ENCODE peak calls at places on chromosome 2, in nine cellular contexts. One of them, this sample, is unnamed.

GRCh38 chr2:45315881-45316280 is 295.2 kb downstream of the SRBD1 start:
- DNase-seq in iPS-NIHi11: no peak
- DNase-seq in NCI-H2081: no peak
- DNase-seq in hypothalamus: no peak
- DNase-seq in H9: no peak
- DNase-seq in epithelial cell of esophagus: no peak
- DNase-seq in germinal center: no peak
- DNase-seq in stimulated activated naive CD4-positive, alpha-beta T cell: no peak
- DNase-seq in NCI-H460: no peak
- DNase-seq in this sample: no peak

GRCh38 chr2:167582619-167583018 is 664.8 kb downstream of the STK39 start:
- DNase-seq in iPS-NIHi11: no peak
- DNase-seq in NCI-H2081: no peak
- DNase-seq in hypothalamus: no peak
- DNase-seq in H9: peak
- DNase-seq in epithelial cell of esophagus: no peak
- DNase-seq in germinal center: no peak
- DNase-seq in stimulated activated naive CD4-positive, alpha-beta T cell: no peak
- DNase-seq in NCI-H460: no peak
- DNase-seq in this sample: no peak

GRCh38 chr2:222707689-222708273 is 36.3 kb downstream of the MOGAT1 start:
- DNase-seq in iPS-NIHi11: no peak
- DNase-seq in NCI-H2081: no peak
- DNase-seq in hypothalamus: no peak
- DNase-seq in H9: no peak
- DNase-seq in epithelial cell of esophagus: peak
- DNase-seq in germinal center: no peak
- DNase-seq in stimulated activated naive CD4-positive, alpha-beta T cell: no peak
- DNase-seq in NCI-H460: no peak
- DNase-seq in this sample: no peak

GRCh38 chr2:150937030-150937429 is 324.6 kb downstream of the RBM43 start:
- DNase-seq in iPS-NIHi11: no peak
- DNase-seq in NCI-H2081: no peak
- DNase-seq in hypothalamus: no peak
- DNase-seq in H9: no peak
- DNase-seq in epithelial cell of esophagus: no peak
- DNase-seq in germinal center: no peak
- DNase-seq in stimulated activated naive CD4-positive, alpha-beta T cell: no peak
- DNase-seq in NCI-H460: no peak
- DNase-seq in this sample: no peak

GRCh38 chr2:217645891-217646290 is 356.9 kb downstream of the TNS1 start:
- DNase-seq in iPS-NIHi11: no peak
- DNase-seq in NCI-H2081: no peak
- DNase-seq in hypothalamus: no peak
- DNase-seq in H9: no peak
- DNase-seq in epithelial cell of esophagus: peak
- DNase-seq in germinal center: no peak
- DNase-seq in stimulated activated naive CD4-positive, alpha-beta T cell: no peak
- DNase-seq in NCI-H460: no peak
- DNase-seq in this sample: no peak

GRCh38 chr2:240564571-240565266 is 3.6 kb upstream of the RNPEPL1 start:
- DNase-seq in iPS-NIHi11: no peak
- DNase-seq in NCI-H2081: no peak
- DNase-seq in hypothalamus: no peak
- DNase-seq in H9: peak
- DNase-seq in epithelial cell of esophagus: no peak
- DNase-seq in germinal center: no peak
- DNase-seq in stimulated activated naive CD4-positive, alpha-beta T cell: peak
- DNase-seq in NCI-H460: peak
- DNase-seq in this sample: no peak

GRCh38 chr2:23760746-23761145 is 166.2 kb downstream of the ATAD2B start:
- DNase-seq in iPS-NIHi11: no peak
- DNase-seq in NCI-H2081: peak
- DNase-seq in hypothalamus: no peak
- DNase-seq in H9: no peak
- DNase-seq in epithelial cell of esophagus: peak
- DNase-seq in germinal center: no peak
- DNase-seq in stimulated activated naive CD4-positive, alpha-beta T cell: no peak
- DNase-seq in NCI-H460: peak
- DNase-seq in this sample: no peak

GRCh38 chr2:208047840-208048239 is 22.5 kb upstream of the PLEKHM3 start:
- DNase-seq in iPS-NIHi11: peak
- DNase-seq in NCI-H2081: no peak
- DNase-seq in hypothalamus: no peak
- DNase-seq in H9: peak
- DNase-seq in epithelial cell of esophagus: no peak
- DNase-seq in germinal center: no peak
- DNase-seq in stimulated activated naive CD4-positive, alpha-beta T cell: no peak
- DNase-seq in NCI-H460: no peak
- DNase-seq in this sample: no peak

GRCh38 chr2:147441140-147441539 is 403.7 kb upstream of the ACVR2A start:
- DNase-seq in iPS-NIHi11: no peak
- DNase-seq in NCI-H2081: peak
- DNase-seq in hypothalamus: no peak
- DNase-seq in H9: no peak
- DNase-seq in epithelial cell of esophagus: no peak
- DNase-seq in germinal center: no peak
- DNase-seq in stimulated activated naive CD4-positive, alpha-beta T cell: no peak
- DNase-seq in NCI-H460: no peak
- DNase-seq in this sample: no peak

GRCh38 chr2:37880546-37880945 is 44.5 kb upstream of the RMDN2 start:
- DNase-seq in iPS-NIHi11: no peak
- DNase-seq in NCI-H2081: no peak
- DNase-seq in hypothalamus: no peak
- DNase-seq in H9: no peak
- DNase-seq in epithelial cell of esophagus: no peak
- DNase-seq in germinal center: no peak
- DNase-seq in stimulated activated naive CD4-positive, alpha-beta T cell: no peak
- DNase-seq in NCI-H460: no peak
- DNase-seq in this sample: no peak

GRCh38 chr2:238942941-238943715 is 95.2 kb downstream of the TWIST2 start:
- DNase-seq in iPS-NIHi11: no peak
- DNase-seq in NCI-H2081: no peak
- DNase-seq in hypothalamus: no peak
- DNase-seq in H9: peak
- DNase-seq in epithelial cell of esophagus: no peak
- DNase-seq in germinal center: no peak
- DNase-seq in stimulated activated naive CD4-positive, alpha-beta T cell: no peak
- DNase-seq in NCI-H460: no peak
- DNase-seq in this sample: no peak

GRCh38 chr2:199624958-199625357 is 167.2 kb upstream of the SATB2 start:
- DNase-seq in iPS-NIHi11: peak
- DNase-seq in NCI-H2081: no peak
- DNase-seq in hypothalamus: no peak
- DNase-seq in H9: peak
- DNase-seq in epithelial cell of esophagus: peak
- DNase-seq in germinal center: no peak
- DNase-seq in stimulated activated naive CD4-positive, alpha-beta T cell: no peak
- DNase-seq in NCI-H460: no peak
- DNase-seq in this sample: no peak

GRCh38 chr2:173962036-173962435 is 3.1 kb downstream of the SP3 start:
- DNase-seq in iPS-NIHi11: no peak
- DNase-seq in NCI-H2081: no peak
- DNase-seq in hypothalamus: no peak
- DNase-seq in H9: no peak
- DNase-seq in epithelial cell of esophagus: peak
- DNase-seq in germinal center: no peak
- DNase-seq in stimulated activated naive CD4-positive, alpha-beta T cell: no peak
- DNase-seq in NCI-H460: no peak
- DNase-seq in this sample: no peak

GRCh38 chr2:120774557-120775160 is 39.0 kb downstream of the GLI2 start:
- DNase-seq in iPS-NIHi11: no peak
- DNase-seq in NCI-H2081: no peak
- DNase-seq in hypothalamus: no peak
- DNase-seq in H9: no peak
- DNase-seq in epithelial cell of esophagus: peak
- DNase-seq in germinal center: no peak
- DNase-seq in stimulated activated naive CD4-positive, alpha-beta T cell: no peak
- DNase-seq in NCI-H460: no peak
- DNase-seq in this sample: no peak

GRCh38 chr2:177772529-177772928 is 300.0 kb downstream of the PDE11A start:
- DNase-seq in iPS-NIHi11: no peak
- DNase-seq in NCI-H2081: peak
- DNase-seq in hypothalamus: no peak
- DNase-seq in H9: no peak
- DNase-seq in epithelial cell of esophagus: peak
- DNase-seq in germinal center: peak
- DNase-seq in stimulated activated naive CD4-positive, alpha-beta T cell: peak
- DNase-seq in NCI-H460: no peak
- DNase-seq in this sample: no peak

GRCh38 chr2:39091535-39091934 is 29.3 kb downstream of the SOS1 start:
- DNase-seq in iPS-NIHi11: peak
- DNase-seq in NCI-H2081: no peak
- DNase-seq in hypothalamus: no peak
- DNase-seq in H9: no peak
- DNase-seq in epithelial cell of esophagus: no peak
- DNase-seq in germinal center: no peak
- DNase-seq in stimulated activated naive CD4-positive, alpha-beta T cell: no peak
- DNase-seq in NCI-H460: no peak
- DNase-seq in this sample: no peak

GRCh38 chr2:149004836-149005235 is 33.7 kb upstream of the LYPD6B start:
- DNase-seq in iPS-NIHi11: no peak
- DNase-seq in NCI-H2081: no peak
- DNase-seq in hypothalamus: no peak
- DNase-seq in H9: no peak
- DNase-seq in epithelial cell of esophagus: peak
- DNase-seq in germinal center: no peak
- DNase-seq in stimulated activated naive CD4-positive, alpha-beta T cell: no peak
- DNase-seq in NCI-H460: no peak
- DNase-seq in this sample: no peak

GRCh38 chr2:145764631-145765030 is 1244.7 kb upstream of the ZEB2 start:
- DNase-seq in iPS-NIHi11: no peak
- DNase-seq in NCI-H2081: peak
- DNase-seq in hypothalamus: no peak
- DNase-seq in H9: no peak
- DNase-seq in epithelial cell of esophagus: no peak
- DNase-seq in germinal center: no peak
- DNase-seq in stimulated activated naive CD4-positive, alpha-beta T cell: no peak
- DNase-seq in NCI-H460: no peak
- DNase-seq in this sample: no peak

GRCh38 chr2:69163109-69163508 is 150.1 kb downstream of the ANTXR1 start:
- DNase-seq in iPS-NIHi11: no peak
- DNase-seq in NCI-H2081: no peak
- DNase-seq in hypothalamus: no peak
- DNase-seq in H9: no peak
- DNase-seq in epithelial cell of esophagus: peak
- DNase-seq in germinal center: no peak
- DNase-seq in stimulated activated naive CD4-positive, alpha-beta T cell: no peak
- DNase-seq in NCI-H460: peak
- DNase-seq in this sample: no peak

GRCh38 chr2:73981081-73981968 is 3.4 kb upstream of the TET3 start:
- DNase-seq in iPS-NIHi11: peak
- DNase-seq in NCI-H2081: peak
- DNase-seq in hypothalamus: no peak
- DNase-seq in H9: peak
- DNase-seq in epithelial cell of esophagus: peak
- DNase-seq in germinal center: peak
- DNase-seq in stimulated activated naive CD4-positive, alpha-beta T cell: peak
- DNase-seq in NCI-H460: no peak
- DNase-seq in this sample: no peak

GRCh38 chr2:71833855-71834554 is 313.7 kb downstream of the CYP26B1 start:
- DNase-seq in iPS-NIHi11: no peak
- DNase-seq in NCI-H2081: no peak
- DNase-seq in hypothalamus: no peak
- DNase-seq in H9: peak
- DNase-seq in epithelial cell of esophagus: no peak
- DNase-seq in germinal center: no peak
- DNase-seq in stimulated activated naive CD4-positive, alpha-beta T cell: no peak
- DNase-seq in NCI-H460: no peak
- DNase-seq in this sample: no peak

GRCh38 chr2:205586626-205587025 is 95.7 kb upstream of the NRP2 start:
- DNase-seq in iPS-NIHi11: no peak
- DNase-seq in NCI-H2081: no peak
- DNase-seq in hypothalamus: no peak
- DNase-seq in H9: no peak
- DNase-seq in epithelial cell of esophagus: peak
- DNase-seq in germinal center: no peak
- DNase-seq in stimulated activated naive CD4-positive, alpha-beta T cell: no peak
- DNase-seq in NCI-H460: no peak
- DNase-seq in this sample: no peak

GRCh38 chr2:47070920-47071824 is 83.9 kb downstream of the STPG4 start:
- DNase-seq in iPS-NIHi11: no peak
- DNase-seq in NCI-H2081: no peak
- DNase-seq in hypothalamus: no peak
- DNase-seq in H9: no peak
- DNase-seq in epithelial cell of esophagus: peak
- DNase-seq in germinal center: peak
- DNase-seq in stimulated activated naive CD4-positive, alpha-beta T cell: no peak
- DNase-seq in NCI-H460: no peak
- DNase-seq in this sample: no peak

This sample was measured in progenitor cell of endocrine pancreas.